ENCODE peak calls at places on chromosomes 3 and 15, in five cellular contexts. One of them, this sample, is unnamed.

GRCh38 chr15:79167776-79168175 is 77.2 kb upstream of the RASGRF1 start:
- DNase-seq in fibroblast of the aortic adventitia: no peak
- DNase-seq in EL: no peak
- DNase-seq in iPS DF 19.7: no peak
- DNase-seq in HL-60: no peak
- DNase-seq in this sample: no peak

GRCh38 chr3:50123394-50124361 is 31.4 kb upstream of the SEMA3F start:
- DNase-seq in fibroblast of the aortic adventitia: no peak
- DNase-seq in EL: no peak
- DNase-seq in iPS DF 19.7: no peak
- DNase-seq in HL-60: no peak
- DNase-seq in this sample: no peak

GRCh38 chr15:89383635-89384604 is 49.3 kb upstream of the POLG start:
- DNase-seq in fibroblast of the aortic adventitia: peak
- DNase-seq in EL: peak
- DNase-seq in iPS DF 19.7: no peak
- DNase-seq in HL-60: no peak
- DNase-seq in this sample: peak

GRCh38 chr15:69794643-69795461 is 302.9 kb downstream of the TLE3 start:
- DNase-seq in fibroblast of the aortic adventitia: peak
- DNase-seq in EL: peak
- DNase-seq in iPS DF 19.7: peak
- DNase-seq in HL-60: no peak
- DNase-seq in this sample: no peak

GRCh38 chr15:69082041-69082502 is 67.6 kb downstream of the NOX5 start:
- DNase-seq in fibroblast of the aortic adventitia: peak
- DNase-seq in EL: peak
- DNase-seq in iPS DF 19.7: no peak
- DNase-seq in HL-60: no peak
- DNase-seq in this sample: peak

GRCh38 chr3:168157301-168157700 is 61.6 kb upstream of the GOLIM4 start:
- DNase-seq in fibroblast of the aortic adventitia: no peak
- DNase-seq in EL: no peak
- DNase-seq in iPS DF 19.7: no peak
- DNase-seq in HL-60: peak
- DNase-seq in this sample: no peak

GRCh38 chr3:151135548-151136337 is 50.3 kb downstream of the MED12L start:
- DNase-seq in fibroblast of the aortic adventitia: no peak
- DNase-seq in EL: no peak
- DNase-seq in iPS DF 19.7: no peak
- DNase-seq in HL-60: no peak
- DNase-seq in this sample: no peak

GRCh38 chr15:41829959-41830646 is 2.2 kb downstream of the JMJD7 start:
- DNase-seq in fibroblast of the aortic adventitia: no peak
- DNase-seq in EL: no peak
- DNase-seq in iPS DF 19.7: no peak
- DNase-seq in HL-60: no peak
- DNase-seq in this sample: no peak

GRCh38 chr3:122350814-122351418 is 25.9 kb downstream of the CSTA start:
- DNase-seq in fibroblast of the aortic adventitia: peak
- DNase-seq in EL: peak
- DNase-seq in iPS DF 19.7: no peak
- DNase-seq in HL-60: no peak
- DNase-seq in this sample: no peak

GRCh38 chr3:175193815-175194518 is 334.8 kb downstream of the NAALADL2 start:
- DNase-seq in fibroblast of the aortic adventitia: peak
- DNase-seq in EL: peak
- DNase-seq in iPS DF 19.7: no peak
- DNase-seq in HL-60: no peak
- DNase-seq in this sample: peak

GRCh38 chr3:195903950-195904290 is 4.4 kb downstream of the TNK2 start:
- DNase-seq in fibroblast of the aortic adventitia: no peak
- DNase-seq in EL: no peak
- DNase-seq in iPS DF 19.7: no peak
- DNase-seq in HL-60: no peak
- DNase-seq in this sample: no peak

GRCh38 chr15:60589728-60590127 is 110.8 kb upstream of the ICE2 start:
- DNase-seq in fibroblast of the aortic adventitia: no peak
- DNase-seq in EL: no peak
- DNase-seq in iPS DF 19.7: no peak
- DNase-seq in HL-60: no peak
- DNase-seq in this sample: no peak

GRCh38 chr15:39406485-39406884 is 174.4 kb upstream of the THBS1 start:
- DNase-seq in fibroblast of the aortic adventitia: no peak
- DNase-seq in EL: no peak
- DNase-seq in iPS DF 19.7: no peak
- DNase-seq in HL-60: no peak
- DNase-seq in this sample: no peak

GRCh38 chr3:101619734-101620133 is 45.8 kb downstream of the PCNP start:
- DNase-seq in fibroblast of the aortic adventitia: no peak
- DNase-seq in EL: no peak
- DNase-seq in iPS DF 19.7: no peak
- DNase-seq in HL-60: no peak
- DNase-seq in this sample: no peak

GRCh38 chr3:105274536-105274935 is 92.2 kb upstream of the ALCAM start:
- DNase-seq in fibroblast of the aortic adventitia: no peak
- DNase-seq in EL: no peak
- DNase-seq in iPS DF 19.7: no peak
- DNase-seq in HL-60: no peak
- DNase-seq in this sample: no peak

GRCh38 chr3:97510795-97511194 is 253.8 kb upstream of the ARL6 start:
- DNase-seq in fibroblast of the aortic adventitia: no peak
- DNase-seq in EL: no peak
- DNase-seq in iPS DF 19.7: no peak
- DNase-seq in HL-60: no peak
- DNase-seq in this sample: no peak

GRCh38 chr3:31305324-31305723 is 227.4 kb upstream of the STT3B start:
- DNase-seq in fibroblast of the aortic adventitia: no peak
- DNase-seq in EL: no peak
- DNase-seq in iPS DF 19.7: no peak
- DNase-seq in HL-60: no peak
- DNase-seq in this sample: peak

GRCh38 chr3:42077785-42078184 is 13.4 kb upstream of the TRAK1 start:
- DNase-seq in fibroblast of the aortic adventitia: no peak
- DNase-seq in EL: no peak
- DNase-seq in iPS DF 19.7: no peak
- DNase-seq in HL-60: no peak
- DNase-seq in this sample: no peak

GRCh38 chr3:17639765-17640164 is 102.7 kb downstream of the TBC1D5 start:
- DNase-seq in fibroblast of the aortic adventitia: peak
- DNase-seq in EL: peak
- DNase-seq in iPS DF 19.7: no peak
- DNase-seq in HL-60: no peak
- DNase-seq in this sample: no peak

GRCh38 chr3:14203521-14204079 is 25.0 kb downstream of the LSM3 start:
- DNase-seq in fibroblast of the aortic adventitia: peak
- DNase-seq in EL: peak
- DNase-seq in iPS DF 19.7: peak
- DNase-seq in HL-60: peak
- DNase-seq in this sample: peak

GRCh38 chr3:160296591-160296990 is 71.4 kb downstream of the C3orf80 start:
- DNase-seq in fibroblast of the aortic adventitia: peak
- DNase-seq in EL: no peak
- DNase-seq in iPS DF 19.7: no peak
- DNase-seq in HL-60: no peak
- DNase-seq in this sample: no peak

GRCh38 chr15:51589881-51590570 is 32.5 kb downstream of the DMXL2 start:
- DNase-seq in fibroblast of the aortic adventitia: no peak
- DNase-seq in EL: no peak
- DNase-seq in iPS DF 19.7: no peak
- DNase-seq in HL-60: peak
- DNase-seq in this sample: no peak

GRCh38 chr3:143507735-143508580 is 340.3 kb downstream of the SLC9A9 start:
- DNase-seq in fibroblast of the aortic adventitia: peak
- DNase-seq in EL: peak
- DNase-seq in iPS DF 19.7: no peak
- DNase-seq in HL-60: no peak
- DNase-seq in this sample: peak

GRCh38 chr3:89364309-89364708 is 256.9 kb downstream of the EPHA3 start:
- DNase-seq in fibroblast of the aortic adventitia: no peak
- DNase-seq in EL: no peak
- DNase-seq in iPS DF 19.7: no peak
- DNase-seq in HL-60: no peak
- DNase-seq in this sample: no peak